ENCODE peak calls at places on chromosomes 1 and 21, in nine cellular contexts. L is naive thymus-derived CD8-positive, alpha-beta T cell; U is bronchial epithelial cell; O is neuronal stem cell; E is C1 segment of cervical spinal cord; T is NCI-H345; A is activated naive CD8-positive, alpha-beta T cell treated with anti-CD3 and anti-CD28 coated beads, Interleukin-2, amount 50 U/mL, for 24 hours; N is memory B cell; V is colonic mucosa. D is an unnamed sample.

GRCh38 chr1:12132078-12132477 is 34.7 kb upstream of the TNFRSF1B start:
- DNase-seq in V (no peak), O (no peak), E (no peak), N (no peak), U (peak), A (no peak), T (no peak), L (no peak), D (no peak)

GRCh38 chr21:36423772-36424433 is 38.7 kb downstream of the CHAF1B start:
- DNase-seq in O (no peak), U (no peak), T (no peak), V (no peak), N (no peak), E (no peak), A (no peak), L (no peak), D (no peak)

GRCh38 chr1:234218078-234218477 is 155.2 kb upstream of the COA6 start:
- DNase-seq in E (no peak), O (no peak), L (no peak), V (no peak), T (no peak), A (no peak), N (no peak), U (no peak), D (no peak)

GRCh38 chr1:90835661-90836344 is 118.7 kb upstream of the BARHL2 start:
- DNase-seq in A (no peak), T (no peak), V (no peak), O (no peak), L (no peak), U (no peak), E (no peak), N (peak), D (no peak)

GRCh38 chr1:109509176-109510134 is at the start of gene AMIGO1:
- DNase-seq in U (no peak), N (peak), T (peak), E (peak), A (peak), L (peak), V (peak), O (peak), D (peak)

GRCh38 chr21:45076245-45076661 is 1.9 kb downstream of the ADARB1 start:
- DNase-seq in O (no peak), V (no peak), U (no peak), N (no peak), A (no peak), T (no peak), L (no peak), E (no peak), D (no peak)

GRCh38 chr1:94621392-94621791 is 79.8 kb upstream of the F3 start:
- DNase-seq in O (no peak), U (peak), A (no peak), E (no peak), N (no peak), L (no peak), V (peak), T (peak), D (peak)

GRCh38 chr1:186722711-186723309 is 42.6 kb upstream of the PTGS2 start:
- DNase-seq in T (peak), N (no peak), U (peak), L (no peak), V (peak), A (peak), E (no peak), O (peak), D (peak)

GRCh38 chr1:182389619-182390047 is 2.0 kb downstream of the GLUL start:
- DNase-seq in A (no peak), N (no peak), V (peak), O (no peak), U (no peak), T (peak), L (no peak), E (peak), D (peak)

GRCh38 chr1:153919879-153920852 is 2.6 kb downstream of the GATAD2B start:
- DNase-seq in U (peak), T (no peak), V (no peak), O (no peak), A (no peak), L (no peak), N (no peak), E (no peak), D (peak)

GRCh38 chr1:181043025-181043880 is 9.5 kb downstream of the MR1 start:
- DNase-seq in N (no peak), O (no peak), A (peak), T (peak), U (peak), E (no peak), L (no peak), V (peak), D (peak)

GRCh38 chr1:210855440-210855839 is 278.5 kb downstream of the KCNH1 start:
- DNase-seq in V (no peak), L (no peak), E (no peak), A (no peak), N (no peak), O (no peak), T (no peak), U (no peak), D (no peak)

GRCh38 chr1:44826375-44827196 is 16.5 kb downstream of the PTCH2 start:
- DNase-seq in V (no peak), O (no peak), L (no peak), E (peak), N (no peak), T (no peak), A (no peak), U (no peak), D (no peak)

GRCh38 chr1:2875677-2876531 is 74.4 kb upstream of the TTC34 start:
- DNase-seq in L (no peak), U (no peak), E (peak), N (no peak), A (no peak), V (no peak), T (no peak), O (peak), D (no peak)

GRCh38 chr1:177969825-177970371 is at the start of gene SEC16B:
- DNase-seq in A (no peak), O (no peak), U (no peak), T (no peak), N (no peak), L (no peak), V (peak), E (no peak), D (no peak)

GRCh38 chr1:53587252-53587992 is 128.2 kb downstream of the DMRTB1 start:
- DNase-seq in V (no peak), U (no peak), N (no peak), A (no peak), T (no peak), E (no peak), O (no peak), L (no peak), D (peak)

GRCh38 chr1:231395051-231395995 is 26.8 kb downstream of the EGLN1 start:
- DNase-seq in A (no peak), T (no peak), L (no peak), E (no peak), O (no peak), U (peak), V (no peak), N (no peak), D (no peak)

GRCh38 chr1:205310981-205311704 is 10.4 kb downstream of the NUAK2 start:
- DNase-seq in E (no peak), A (no peak), T (no peak), U (no peak), N (peak), O (no peak), L (no peak), V (no peak), D (no peak)

GRCh38 chr1:25819496-25820246 is at the start of gene MTFR1L:
- DNase-seq in V (peak), O (peak), U (peak), T (peak), A (peak), E (peak), L (peak), N (peak), D (peak)

GRCh38 chr21:44265734-44266270 is 4.1 kb upstream of the DNMT3L start:
- DNase-seq in E (no peak), N (no peak), U (no peak), L (no peak), A (no peak), O (no peak), V (no peak), T (no peak), D (no peak)

GRCh38 chr21:31326478-31327247 is 17.4 kb downstream of the TIAM1 start:
- DNase-seq in O (no peak), N (peak), A (peak), U (no peak), T (no peak), L (peak), E (peak), V (no peak), D (no peak)

GRCh38 chr1:26434161-26434752 is 2.1 kb downstream of the DHDDS start:
- DNase-seq in N (no peak), T (no peak), V (no peak), O (no peak), E (no peak), U (peak), A (no peak), L (no peak), D (peak)

GRCh38 chr1:215079456-215079855 is 3.1 kb upstream of the KCNK2 start:
- DNase-seq in A (no peak), V (no peak), E (no peak), U (no peak), N (no peak), T (no peak), L (no peak), O (no peak), D (no peak)

D was measured in NCI-H69.